ENCODE peak calls at places on chromosomes 5 and 9, in eight cellular contexts. W is CD4-positive, alpha-beta memory T cell; J is adipocyte; S is heart left ventricle; B is NT2/D1; G is body of pancreas; A is CD8-positive, alpha-beta T cell; L is pancreas. R is an unnamed sample. For H3K4me1, the result is how much of the 10 kb centered on the place peaks cover.

GRCh38 chr9:130433947-130434262 is 10.9 kb upstream of the ASS1 start:
- DNase-seq in W (no peak), J (no peak), S (no peak), B (no peak), G (no peak), A (no peak), L (no peak), R (no peak)

GRCh38 chr5:14460844-14461398 is 120.7 kb upstream of the OTULINL start:
- DNase-seq in W (no peak), J (no peak), S (no peak), B (no peak), G (no peak), A (no peak), L (no peak), R (no peak)

GRCh38 chr9:108569624-108570023 is 286.2 kb downstream of the ACTL7B start:
- DNase-seq in W (no peak), J (peak), S (no peak), B (no peak), G (no peak), A (no peak), L (no peak), R (no peak)

GRCh38 chr5:126624534-126624933 is 23.8 kb downstream of the PHAX start:
- DNase-seq in W (no peak), J (peak), S (no peak), B (no peak), G (no peak), A (no peak), L (no peak), R (no peak)

GRCh38 chr5:75612211-75612579 is 942 bp downstream of the ANKDD1B start:
- DNase-seq in W (no peak), J (no peak), S (no peak), B (no peak), G (no peak), A (no peak), L (no peak), R (no peak)

GRCh38 chr9:105241356-105242043 is 3.0 kb upstream of the SLC44A1 start:
- DNase-seq in W (no peak), J (no peak), S (no peak), B (no peak), G (no peak), A (no peak), L (no peak), R (no peak)

GRCh38 chr9:107246259-107247254 is 36.5 kb upstream of the RAD23B start:
- DNase-seq in W (no peak), J (no peak), S (no peak), B (no peak), G (no peak), A (no peak), L (no peak), R (no peak)

GRCh38 chr5:175681975-175682354 is 24.1 kb downstream of the HRH2 start:
- DNase-seq in W (no peak), J (no peak), S (no peak), B (no peak), G (no peak), A (no peak), L (no peak), R (no peak)

GRCh38 chr9:110531776-110532175 is 47.8 kb downstream of the SVEP1 start:
- DNase-seq in W (no peak), J (no peak), S (no peak), B (no peak), G (no peak), A (no peak), L (no peak), R (no peak)

GRCh38 chr5:172285226-172286143 is 1.9 kb upstream of the UBTD2 start:
- DNase-seq in W (no peak), J (peak), S (no peak), B (no peak), G (no peak), A (no peak), L (no peak), R (peak)

GRCh38 chr9:2317591-2317990 is 302.4 kb downstream of the SMARCA2 start:
- DNase-seq in W (no peak), J (no peak), S (no peak), B (no peak), G (no peak), A (no peak), L (no peak), R (no peak)

GRCh38 chr5:91139572-91140200 is 243.4 kb downstream of the ARRDC3 start:
- DNase-seq in W (no peak), J (no peak), S (no peak), B (no peak), G (no peak), A (no peak), L (no peak), R (no peak)

GRCh38 chr9:38038307-38039089 is 30.5 kb downstream of the SHB start:
- DNase-seq in W (no peak), J (no peak), S (no peak), B (no peak), G (no peak), A (no peak), L (no peak), R (no peak)
- H3K4me1 ChIP-seq in W (under half), J (under half), S (under half), B (under half), G (half or more), A (under half), L (under half), R (under half)

GRCh38 chr5:1380910-1381309 is 36.0 kb upstream of the CLPTM1L start:
- DNase-seq in W (no peak), J (no peak), S (no peak), B (no peak), G (no peak), A (no peak), L (no peak), R (no peak)

GRCh38 chr5:1378866-1379659 is 34.2 kb upstream of the CLPTM1L start:
- DNase-seq in W (no peak), J (no peak), S (no peak), B (no peak), G (no peak), A (no peak), L (no peak), R (no peak)

GRCh38 chr5:1382248-1382700 is 37.4 kb upstream of the CLPTM1L start:
- DNase-seq in W (no peak), J (no peak), S (no peak), B (no peak), G (no peak), A (no peak), L (no peak), R (no peak)

GRCh38 chr5:1381370-1382247 is 36.7 kb upstream of the CLPTM1L start:
- DNase-seq in W (no peak), J (no peak), S (no peak), B (no peak), G (no peak), A (no peak), L (no peak), R (no peak)

GRCh38 chr5:1380011-1380817 is 35.3 kb upstream of the CLPTM1L start:
- DNase-seq in W (peak), J (peak), S (no peak), B (no peak), G (peak), A (peak), L (no peak), R (peak)
- H3K4me3 ChIP-seq in W (no peak), J (peak), S (no peak), B (no peak), G (no peak), A (peak), L (no peak), R (no peak)

GRCh38 chr5:55929020-55929799 is 65.6 kb downstream of the IL6ST start:
- DNase-seq in W (no peak), J (no peak), S (no peak), B (no peak), G (no peak), A (no peak), L (no peak), R (no peak)
- H3K4me1 ChIP-seq in W (under half), J (under half), S (under half), B (under half), G (under half), A (under half), L (under half), R (under half)

GRCh38 chr9:96419691-96419969 is 1.5 kb upstream of the ZNF367 start:
- DNase-seq in W (no peak), J (peak), S (no peak), B (no peak), G (no peak), A (no peak), L (no peak), R (peak)
- H3K4me3 ChIP-seq in W (no peak), J (peak), S (peak), B (peak), G (no peak), A (peak), L (no peak), R (no peak)

GRCh38 chr9:33143241-33143642 is 23.9 kb downstream of the B4GALT1 start:
- DNase-seq in W (no peak), J (peak), S (no peak), B (no peak), G (no peak), A (no peak), L (no peak), R (no peak)
- H3K4me1 ChIP-seq in W (half or more), J (under half), S (half or more), B (under half), G (under half), A (half or more), L (under half), R (under half)

DNA sequence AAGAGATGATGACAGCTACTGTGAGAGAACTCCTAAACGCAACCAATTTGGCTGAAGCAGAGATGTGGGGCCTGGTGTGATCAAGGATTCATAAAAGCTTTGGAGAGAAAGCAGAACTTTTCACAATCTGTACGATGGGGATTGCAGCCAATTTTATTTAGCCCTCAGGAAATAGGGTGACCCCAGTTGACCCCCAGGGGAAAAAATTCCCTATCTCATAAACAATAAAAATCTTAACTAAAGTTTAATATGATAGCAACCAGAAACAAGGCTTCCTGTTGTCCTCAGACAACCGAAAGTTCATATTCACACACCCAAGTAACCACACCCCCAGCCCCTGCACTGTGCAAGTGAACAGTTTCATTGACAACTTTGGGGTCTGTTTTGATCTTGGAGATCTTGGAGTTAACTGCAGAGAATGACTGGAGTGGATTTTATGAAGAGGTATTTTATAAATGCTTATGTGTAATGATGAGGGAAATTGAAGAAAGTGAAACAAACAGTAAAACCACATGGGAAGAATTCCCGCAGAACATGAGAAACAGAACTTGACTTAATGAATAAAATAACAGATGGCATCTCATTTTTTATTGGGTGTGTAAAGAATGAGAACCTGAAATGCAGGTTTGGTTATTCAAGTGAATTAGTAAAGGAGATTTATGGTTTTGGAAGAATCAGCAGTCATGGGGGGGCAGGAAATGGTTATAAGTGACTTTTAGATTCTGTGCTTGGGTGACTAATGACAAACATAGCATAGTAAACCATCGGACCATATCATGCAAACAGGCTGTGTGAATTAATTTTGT is 94.5 kb downstream of the PDE4D start:
- DNase-seq in W (no peak), J (peak), S (peak), B (no peak), G (no peak), A (no peak), L (no peak), R (peak)
- H3K4me3 ChIP-seq in W (no peak), J (peak), S (peak), B (no peak), G (no peak), A (no peak), L (no peak), R (no peak)

DNA sequence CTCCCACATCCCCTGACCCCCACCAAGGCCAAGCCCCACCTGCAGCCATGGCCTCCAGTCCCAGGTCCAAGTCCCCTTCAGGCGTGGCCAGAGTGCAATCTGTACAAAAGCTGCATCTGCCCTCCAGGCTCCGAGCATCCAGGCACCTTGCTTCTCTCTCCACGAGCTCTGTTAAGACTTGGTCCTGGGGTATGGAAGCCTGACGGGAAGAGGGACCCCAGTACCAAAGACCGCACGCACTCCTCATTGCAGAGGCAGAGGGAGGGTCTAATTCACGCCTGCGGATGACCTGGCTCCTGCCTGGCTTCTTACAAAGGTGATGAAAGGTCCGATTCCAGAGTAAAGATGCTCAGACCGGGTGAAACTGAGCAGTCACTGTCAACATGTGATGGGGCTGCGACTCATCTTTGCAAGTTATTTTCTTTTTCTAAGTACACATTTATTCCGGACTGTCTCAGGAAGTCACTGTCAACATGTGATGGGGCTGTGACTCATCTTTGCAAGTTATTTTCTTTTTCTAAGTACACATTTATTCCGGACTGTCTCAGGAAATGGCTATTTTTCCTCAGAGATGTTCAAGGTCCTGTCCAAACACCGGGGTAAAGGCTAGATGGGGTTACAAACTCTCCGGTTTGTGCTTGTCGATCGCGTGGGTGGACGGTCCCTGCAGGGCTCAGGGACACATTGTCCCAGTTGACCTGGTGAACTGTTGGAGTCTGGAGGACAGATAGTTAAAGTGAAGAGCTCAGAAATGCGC is 252.0 kb upstream of the IRX4 start:
- DNase-seq in W (no peak), J (no peak), S (no peak), B (no peak), G (no peak), A (no peak), L (no peak), R (no peak)
- H3K4me1 ChIP-seq in W (under half), J (under half), S (under half), B (under half), G (under half), A (under half), L (under half), R (under half)

DNA sequence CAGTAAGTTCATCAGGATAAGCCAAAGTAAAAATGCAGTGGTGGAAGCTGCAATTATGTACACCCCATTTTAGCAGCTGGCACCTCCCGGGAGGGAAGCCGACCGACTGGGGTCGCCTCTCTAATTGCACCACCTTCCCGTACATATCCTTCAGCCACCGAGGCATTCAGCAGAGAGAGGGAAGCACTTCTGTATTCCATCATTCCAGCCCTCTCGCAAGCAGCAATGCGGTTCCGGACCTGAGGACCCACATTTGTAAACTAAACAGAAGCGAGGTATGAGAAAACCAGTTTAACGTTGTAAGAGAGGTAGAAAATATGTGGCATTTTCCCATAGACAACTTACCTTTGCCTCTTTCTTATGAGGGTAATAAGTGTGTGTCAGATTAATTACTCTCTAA is 123.7 kb upstream of the RETREG1 start:
- DNase-seq in W (no peak), J (no peak), S (no peak), B (no peak), G (no peak), A (no peak), L (no peak), R (no peak)
- H3K4me3 ChIP-seq in W (no peak), J (peak), S (peak), B (peak), G (no peak), A (no peak), L (no peak), R (no peak)

DNA sequence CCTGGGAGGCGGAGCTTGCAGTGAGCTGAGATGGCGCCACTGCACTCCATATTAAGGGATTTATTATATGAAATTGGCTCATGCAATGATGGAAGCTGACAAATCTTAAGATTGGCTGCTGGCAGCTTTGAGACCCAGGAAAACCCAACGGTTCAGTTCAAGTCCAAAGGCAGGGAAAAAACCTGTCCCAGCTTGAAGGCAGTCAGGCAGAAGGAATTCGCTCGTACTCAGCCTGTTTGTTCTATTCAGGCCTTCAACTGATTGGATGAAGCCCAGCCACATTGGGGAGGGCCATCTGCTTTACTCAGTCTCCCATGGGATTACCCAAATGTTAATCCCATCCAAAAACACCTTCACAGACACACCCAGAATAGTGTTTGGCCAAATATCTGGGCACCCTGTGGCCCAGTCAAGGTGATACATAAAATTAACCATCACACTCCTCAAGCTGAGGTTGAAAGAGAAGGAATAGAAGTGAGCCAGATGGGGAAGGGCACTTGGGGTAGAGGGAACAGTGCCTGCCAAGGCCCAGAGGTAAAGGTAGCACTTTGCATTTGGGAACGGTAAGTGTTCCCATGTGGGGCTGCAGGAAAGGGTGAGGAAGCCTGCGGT is 8.5 kb upstream of the ORM1 start:
- DNase-seq in W (no peak), J (no peak), S (no peak), B (no peak), G (peak), A (no peak), L (no peak), R (no peak)
- H3K4me1 ChIP-seq in W (under half), J (under half), S (under half), B (under half), G (under half), A (under half), L (under half), R (under half)

R was measured in small intestine.